ENCODE peak calls at places on chromosomes 13 and 19, in six cellular contexts. V is OCI-LY7; Y is uterus; N is pancreas; Q is upper lobe of right lung; M is CD4-positive, CD25-positive, alpha-beta regulatory T cell. U is an unnamed sample. For H3K4me1, the result is how much of the 10 kb centered on the place peaks cover.

GRCh38 chr19:44685877-44686276 is 13.1 kb upstream of the CEACAM16 start:
- DNase-seq in Q (no peak), M (no peak), V (no peak), N (no peak), Y (no peak), U (no peak)

GRCh38 chr13:37869506-37869755 is 141 bp downstream of the TRPC4 start:
- DNase-seq in Q (no peak), V (no peak), Y (no peak), M (no peak), N (no peak), U (no peak)

GRCh38 chr13:78657699-78658629 is 991 bp downstream of the OBI1 start:
- DNase-seq in M (no peak), Q (no peak), N (no peak), V (peak), Y (no peak), U (no peak)

GRCh38 chr13:114109646-114110045 is 22.8 kb downstream of the RASA3 start:
- DNase-seq in Y (peak), M (no peak), V (no peak), Q (peak), N (no peak), U (peak)

GRCh38 chr13:99677388-99677951 is 176.2 kb downstream of the TM9SF2 start:
- DNase-seq in Q (no peak), V (no peak), Y (no peak), M (no peak), N (no peak), U (no peak)

GRCh38 chr19:31545766-31546165 is 196.5 kb upstream of the TSHZ3 start:
- DNase-seq in Q (no peak), Y (no peak), N (no peak), V (no peak), M (no peak), U (no peak)

GRCh38 chr13:45298206-45298505 is 42.8 kb downstream of the TPT1 start:
- DNase-seq in V (no peak), M (no peak), Y (no peak), N (no peak), Q (no peak), U (no peak)

GRCh38 chr19:54335979-54336892 is 2.7 kb downstream of the LILRA4 start:
- DNase-seq in V (no peak), N (no peak), Y (no peak), Q (peak), M (no peak), U (no peak)

GRCh38 chr19:39212377-39212742 is 8.3 kb upstream of the SYCN start:
- DNase-seq in V (peak), N (no peak), Y (no peak), M (peak), Q (peak), U (no peak)

GRCh38 chr19:35141627-35142401 is 1.2 kb upstream of the FXYD7 start:
- DNase-seq in V (peak), N (peak), M (no peak), Y (peak), Q (no peak), U (no peak)

GRCh38 chr19:8052464-8052859 is at the start of gene CCL25:
- DNase-seq in N (no peak), Q (no peak), M (no peak), Y (no peak), V (no peak), U (no peak)

GRCh38 chr19:2678043-2678671 is 24.3 kb downstream of the GNG7 start:
- DNase-seq in M (no peak), N (no peak), Y (no peak), Q (no peak), V (peak), U (no peak)

GRCh38 chr13:67119481-67119883 is 110.7 kb downstream of the PCDH9 start:
- DNase-seq in N (no peak), Q (no peak), Y (no peak), V (no peak), M (no peak), U (no peak)

GRCh38 chr13:108435393-108436149 is 166.1 kb downstream of the TNFSF13B start:
- DNase-seq in Q (no peak), Y (no peak), M (no peak), V (no peak), N (no peak), U (no peak)

GRCh38 chr13:31749929-31750328 is 10.6 kb downstream of the RXFP2 start:
- DNase-seq in Y (no peak), N (no peak), M (no peak), V (no peak), Q (no peak), U (no peak)

GRCh38 chr19:8050274-8051096 is 2.1 kb upstream of the CCL25 start:
- DNase-seq in M (peak), N (peak), Y (peak), V (peak), Q (peak), U (peak)

GRCh38 chr13:46382224-46382623 is 4.8 kb downstream of the RUBCNL start:
- DNase-seq in Q (no peak), M (no peak), N (no peak), V (peak), Y (no peak), U (no peak)
- H3K4me1 ChIP-seq in Q (under half), M (under half), N (under half), V (half or more), Y (under half), U (under half)

DNA sequence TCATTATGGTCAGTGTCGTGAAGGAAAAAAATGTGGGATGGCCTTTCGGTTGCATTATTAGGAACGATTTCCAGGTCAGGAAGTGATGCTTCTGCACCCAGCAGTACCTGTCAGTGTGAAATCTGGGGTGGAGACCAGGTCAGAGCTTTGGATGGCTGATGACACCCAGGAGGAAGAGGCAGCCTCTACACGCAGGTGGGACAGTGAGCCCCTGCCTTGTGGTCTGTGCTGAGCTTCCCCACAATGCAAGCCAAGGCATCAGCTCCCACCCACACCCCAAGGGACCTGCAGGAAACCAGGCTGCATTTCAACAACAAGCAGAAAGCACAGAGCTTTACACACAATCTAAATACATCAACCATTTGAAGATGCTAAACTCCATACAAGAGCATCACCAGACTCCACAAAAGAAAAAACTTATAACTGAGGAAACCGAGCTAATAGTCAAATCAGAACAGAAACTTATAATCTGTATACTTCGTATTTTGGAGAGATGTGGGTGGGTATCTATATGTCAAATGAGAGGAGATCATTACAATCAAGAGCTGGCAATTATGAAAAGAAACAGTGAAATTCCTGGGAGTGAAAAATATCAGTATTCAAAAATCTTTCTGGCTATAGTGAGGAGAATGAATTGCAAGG is 130.1 kb downstream of the ZDHHC20 start:
- DNase-seq in V (no peak), Q (no peak), N (no peak), Y (no peak), M (no peak), U (no peak)
- H3K4me1 ChIP-seq in V (under half), Q (under half), N (under half), Y (under half), M (under half), U (under half)

GRCh38 chr19:1260749-1261511 is 8.2 kb upstream of the CIRBP start:
- DNase-seq in Y (peak), M (peak), V (peak), Q (peak), N (peak), U (peak)

GRCh38 chr19:1258707-1259205 is 10.4 kb downstream of the MIDN start:
- DNase-seq in N (no peak), Q (no peak), M (no peak), Y (no peak), V (peak), U (no peak)

GRCh38 chr19:1259873-1260748 is 9.0 kb upstream of the CIRBP start:
- DNase-seq in Q (peak), M (peak), N (peak), Y (no peak), V (peak), U (peak)

GRCh38 chr19:1258161-1258492 is 9.7 kb downstream of the MIDN start:
- DNase-seq in N (no peak), M (no peak), Y (no peak), Q (no peak), V (no peak), U (no peak)

GRCh38 chr19:1259206-1259872 is 9.8 kb upstream of the CIRBP start:
- DNase-seq in N (peak), Q (peak), V (peak), M (peak), Y (peak), U (peak)
- H3K4me1 ChIP-seq in N (under half), Q (half or more), V (half or more), M (half or more), Y (half or more), U (half or more)

GRCh38 chr13:75419656-75420055 is 62.3 kb downstream of the TBC1D4 start:
- DNase-seq in M (no peak), V (no peak), Q (no peak), N (no peak), Y (no peak), U (no peak)
- H3K4me1 ChIP-seq in M (under half), V (half or more), Q (under half), N (under half), Y (under half), U (under half)

U was measured in sigmoid colon.